ENCODE peak calls at places on chromosome 22, in five cellular contexts. P is lower lobe of right lung; C is stimulated activated CD4-positive, alpha-beta T cell treated with anti-CD3 and anti-CD28 coated beads, Interleukin-4, amount 100 ng/mL, for 48 hours; E is aorta; Q is body of pancreas. N is an unnamed sample.

GRCh38 chr22:44369241-44369652 is 56.5 kb upstream of the SHISAL1 start:
- DNase-seq in P (peak), C (no peak), E (peak), Q (no peak), N (peak)

GRCh38 chr22:29695129-29695926 is 24.5 kb upstream of the CABP7 start:
- DNase-seq in P (no peak), C (no peak), E (no peak), Q (no peak), N (no peak)

GRCh38 chr22:44706488-44706887 is 4.5 kb downstream of the PRR5 start:
- DNase-seq in P (no peak), C (no peak), E (no peak), Q (no peak), N (no peak)

GRCh38 chr22:45248832-45249561 is 8.3 kb upstream of the KIAA0930 start:
- DNase-seq in P (no peak), C (no peak), E (no peak), Q (no peak), N (no peak)

GRCh38 chr22:27386186-27386585 is 415.4 kb downstream of the MN1 start:
- DNase-seq in P (no peak), C (no peak), E (no peak), Q (no peak), N (no peak)

GRCh38 chr22:34429314-34429713 is 509.0 kb upstream of the LARGE1 start:
- DNase-seq in P (no peak), C (no peak), E (no peak), Q (no peak), N (no peak)

GRCh38 chr22:20899827-20900423 is 17.3 kb upstream of the CRKL start:
- DNase-seq in P (no peak), C (no peak), E (no peak), Q (no peak), N (no peak)

GRCh38 chr22:20424937-20425587 is 12.6 kb downstream of the SCARF2 start:
- DNase-seq in P (no peak), C (no peak), E (peak), Q (no peak), N (peak)

GRCh38 chr22:46397514-46397913 is 62.0 kb downstream of the TRMU start:
- DNase-seq in P (no peak), C (no peak), E (no peak), Q (no peak), N (no peak)

GRCh38 chr22:30325724-30326703 is 727 bp downstream of the TBC1D10A start:
- DNase-seq in P (no peak), C (no peak), E (peak), Q (peak), N (peak)

GRCh38 chr22:35452351-35452781 is 52.4 kb downstream of the MCM5 start:
- DNase-seq in P (peak), C (no peak), E (no peak), Q (peak), N (no peak)